ENCODE peak calls at places on chromosomes 4 and X, in seven cellular contexts. P is SK-N-SH, Z is neuronal stem cell, L is trophoblast cell, R is hepatocyte, K is OCI-LY7, S is A549. N is an unnamed sample.

GRCh38 chr4:98653890-98654867 is 4.2 kb downstream of the TSPAN5 start:
- DNase-seq in R (no peak), S (peak; percentile 21), L (no peak), K (no peak), Z (no peak), P (no peak), N (peak; percentile 64)

GRCh38 chr4:91256751-91257150 is 1047.0 kb upstream of the GRID2 start:
- DNase-seq in R (no peak), P (no peak), L (no peak), S (no peak), K (no peak), Z (no peak), N (no peak)

GRCh38 chrX:118437283-118437682 is 58.3 kb upstream of the DOCK11 start:
- DNase-seq in L (no peak), R (no peak), P (no peak), Z (no peak), K (no peak), S (no peak), N (no peak)

GRCh38 chrX:1401611-1402430 is 9.9 kb upstream of the SLC25A6 start:
- DNase-seq in L (no peak), P (no peak), Z (no peak), R (no peak), S (no peak), K (no peak), N (no peak)

GRCh38 chrX:110938977-110939732 is 143.5 kb upstream of the CHRDL1 start:
- DNase-seq in L (no peak), S (no peak), P (no peak), K (no peak), Z (no peak), R (no peak), N (no peak)

GRCh38 chr4:56728512-56728911 is 47.4 kb upstream of the HOPX start:
- DNase-seq in Z (no peak), R (peak; percentile 89), K (no peak), S (peak; percentile 11), P (no peak), L (no peak), N (no peak)

GRCh38 chr4:67158669-67159068 is 386.6 kb downstream of the CENPC start:
- DNase-seq in Z (no peak), L (no peak), P (no peak), K (no peak), S (no peak), R (no peak), N (no peak)

GRCh38 chrX:1465261-1466231 is 12.8 kb upstream of the ASMTL start:
- DNase-seq in Z (no peak), S (no peak), L (no peak), P (no peak), R (no peak), K (no peak), N (no peak)

GRCh38 chr4:62740296-62740695 is 1540.2 kb downstream of the ADGRL3 start:
- DNase-seq in P (no peak), L (no peak), R (no peak), S (no peak), K (no peak), Z (no peak), N (no peak)

GRCh38 chr4:82031386-82031785 is 342.4 kb downstream of the HNRNPD start:
- DNase-seq in S (no peak), R (no peak), K (no peak), P (no peak), L (no peak), Z (no peak), N (no peak)

GRCh38 chr4:126137782-126138170 is 823.0 kb downstream of the FAT4 start:
- DNase-seq in Z (no peak), K (no peak), L (no peak), S (no peak), R (no peak), P (no peak), N (no peak)

GRCh38 chr4:24007740-24008348 is 118.0 kb upstream of the PPARGC1A start:
- DNase-seq in P (no peak), S (no peak), Z (no peak), K (no peak), L (no peak), R (peak; percentile 30), N (no peak)

GRCh38 chr4:78938474-78938867 is 767 bp downstream of the PAQR3 start:
- DNase-seq in K (no peak), R (no peak), L (peak; percentile 4), P (no peak), Z (no peak), S (no peak), N (no peak)

GRCh38 chr4:13484749-13485345 is 707 bp upstream of the RAB28 start:
- DNase-seq in S (peak; percentile 21), K (peak; percentile 49), L (peak; percentile 62), Z (no peak), P (no peak), R (peak; percentile 29), N (no peak)

GRCh38 chr4:687048-687974 is 1.6 kb downstream of the SLC49A3 start:
- DNase-seq in K (no peak), P (peak; percentile 47), S (peak; percentile 87), Z (no peak), R (peak; percentile 92), L (peak; percentile 92), N (no peak)

GRCh38 chrX:67587946-67588624 is 44.3 kb downstream of the AR start:
- DNase-seq in K (no peak), R (no peak), L (no peak), Z (no peak), P (no peak), S (no peak), N (no peak)

GRCh38 chr4:159002950-159003349 is 99.9 kb upstream of the RAPGEF2 start:
- DNase-seq in Z (no peak), R (no peak), S (no peak), P (no peak), L (no peak), K (no peak), N (no peak)

GRCh38 chr4:184688447-184688846 is 38.9 kb downstream of the PRIMPOL start:
- DNase-seq in K (no peak), S (peak; percentile 54), R (peak; percentile 13), Z (no peak), P (no peak), L (peak; percentile 74), N (peak; percentile 65)

GRCh38 chrX:17474892-17475291 is 99.9 kb downstream of the NHS start:
- DNase-seq in R (no peak), S (peak; percentile 7), K (no peak), P (no peak), Z (no peak), L (no peak), N (peak; percentile 25)

GRCh38 chr4:20509315-20509714 is 190.9 kb upstream of the PACRGL start:
- DNase-seq in S (no peak), L (no peak), P (no peak), R (no peak), Z (no peak), K (no peak), N (no peak)

GRCh38 chrX:150361777-150362351 is 1.3 kb upstream of the MAMLD1 start:
- DNase-seq in S (peak; percentile 28), K (no peak), L (no peak), P (peak; percentile 40), R (peak; percentile 31), Z (no peak), N (no peak)

GRCh38 chrX:69050051-69050785 is 115.0 kb downstream of the PJA1 start:
- DNase-seq in Z (no peak), P (no peak), L (peak; percentile 21), S (no peak), R (no peak), K (no peak), N (no peak)

GRCh38 chrX:69046996-69047490 is 118.2 kb downstream of the PJA1 start:
- DNase-seq in R (no peak), Z (no peak), P (no peak), L (no peak), S (no peak), K (no peak), N (no peak)

DNA sequence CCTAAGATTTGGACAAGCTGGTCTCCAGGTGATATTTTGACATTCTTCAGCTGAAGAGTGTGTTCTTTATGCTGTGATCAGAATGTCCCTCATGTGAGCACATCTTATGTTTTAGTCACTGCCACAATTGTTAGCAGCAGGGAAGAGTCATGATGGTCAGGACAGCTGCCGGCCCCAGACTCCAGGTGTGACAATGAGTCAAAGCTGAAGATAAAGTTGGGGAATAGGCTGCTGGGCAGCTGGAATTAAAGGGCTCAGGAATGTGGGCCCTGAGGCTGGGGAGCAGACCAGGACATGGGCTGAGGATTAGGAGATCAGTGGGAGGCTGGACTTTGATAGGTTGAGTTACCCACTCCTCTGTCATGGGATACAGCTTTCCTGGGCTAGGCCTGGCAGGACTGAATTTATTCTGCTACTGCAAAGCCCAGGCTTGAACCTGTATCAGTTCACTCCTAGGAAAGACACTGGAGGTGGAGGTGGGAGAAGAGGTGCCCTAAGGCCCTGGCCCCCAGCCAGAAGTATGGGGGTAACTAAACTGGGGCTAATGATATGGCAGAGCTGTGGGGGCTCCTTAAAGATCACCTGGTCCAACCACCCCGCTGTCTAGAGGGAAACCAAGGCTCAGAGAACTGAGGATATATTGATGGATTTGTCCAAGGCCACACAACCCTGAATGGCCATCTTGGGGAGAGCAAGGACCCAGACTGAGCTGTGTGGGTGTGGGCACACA is 119.5 kb downstream of the PJA1 start:
- DNase-seq in L (peak; percentile 63), R (no peak), K (no peak), P (no peak), Z (no peak), S (no peak), N (peak; percentile 41)
- H3K4me1 ChIP-seq in L (peaks cover 3% of the 10 kb centered on the region), R (no peaks in the 10 kb centered on the region), K (no peaks in the 10 kb centered on the region), P (no peaks in the 10 kb centered on the region), Z (no peaks in the 10 kb centered on the region), S (no peaks in the 10 kb centered on the region), N (no peaks in the 10 kb centered on the region)

GRCh38 chr4:54784188-54784671 is 126.5 kb downstream of the KIT start:
- DNase-seq in K (no peak), P (no peak), L (peak; percentile 58), Z (no peak), S (no peak), R (peak; percentile 13), N (no peak)
- H3K4me2 ChIP-seq in K (no peak overlapping the region), P (no peak overlapping the region), L (no peak overlapping the region), Z (no peak overlapping the region), S (no peak overlapping the region), R (no peak overlapping the region), N (no peak overlapping the region)

DNA sequence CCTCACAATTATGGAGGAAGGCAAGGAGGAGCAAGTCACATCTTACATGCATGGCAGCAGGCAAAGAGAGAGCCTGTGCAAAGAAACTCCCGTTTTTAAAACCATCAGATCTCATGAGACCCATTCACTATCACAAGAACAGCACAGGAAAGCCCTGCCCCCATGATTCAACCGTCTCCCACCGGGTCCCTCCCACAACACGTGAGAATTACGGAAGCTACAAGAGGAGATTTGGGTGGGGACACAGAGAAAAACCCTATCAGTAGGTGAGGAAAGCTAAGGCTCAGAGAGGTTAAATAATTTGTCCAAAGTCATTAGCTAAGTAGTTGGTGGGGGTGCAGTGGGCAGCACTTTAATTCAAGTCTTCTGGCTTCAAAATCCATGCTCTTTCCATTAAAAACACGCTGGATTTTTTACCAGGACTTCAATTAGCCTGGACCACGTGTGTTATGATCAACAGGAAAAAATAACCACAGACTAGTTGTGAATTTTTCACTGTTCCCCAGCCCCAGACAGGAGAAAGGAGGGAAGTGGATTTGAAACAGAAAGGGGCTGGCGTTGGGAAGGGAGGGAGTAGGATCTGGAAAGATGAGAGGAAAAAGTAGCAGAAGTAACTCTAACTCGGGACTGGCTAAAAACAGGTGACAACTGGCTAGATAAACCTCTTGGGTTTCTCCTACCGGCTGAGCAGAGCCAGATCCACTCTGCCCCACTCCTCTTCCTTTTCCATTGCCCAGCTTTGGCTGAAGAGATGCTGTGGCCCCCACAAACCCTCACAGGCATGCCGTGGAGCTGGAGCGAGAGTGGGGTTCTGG is 986 bp downstream of the MTMR8 start:
- DNase-seq in S (no peak), K (no peak), L (no peak), P (peak; percentile 5), R (no peak), Z (no peak), N (no peak)
- H3K27ac ChIP-seq in S (no peak overlapping the region), K (peak overlapping the region; percentile 46), L (no peak overlapping the region), P (no peak overlapping the region), R (peak overlapping the region; percentile 42), Z (no peak overlapping the region), N (no peak overlapping the region)

GRCh38 chr4:76448211-76448610 is 13.2 kb downstream of the SHROOM3 start:
- DNase-seq in P (no peak), L (no peak), Z (no peak), S (no peak), K (no peak), R (no peak), N (no peak)
- H3K4me1 ChIP-seq in P (no peaks in the 10 kb centered on the region), L (no peaks in the 10 kb centered on the region), Z (peaks cover 10% of the 10 kb centered on the region), S (no peaks in the 10 kb centered on the region), K (no peaks in the 10 kb centered on the region), R (no peaks in the 10 kb centered on the region), N (no peaks in the 10 kb centered on the region)

N was measured in keratinocyte.